ENCODE peak calls at places on chromosomes 6 and 20, in four cellular contexts. H is HepG2, R is WTC11, V is K562. K is an unnamed sample.

GRCh38 chr6:109059591-109060021 is 35.0 kb downstream of the SESN1 start:
- DNase-seq in R (no peak), H (no peak), V (no peak), K (no peak)

GRCh38 chr6:83847179-83847578 is 6.0 kb upstream of the RIPPLY2 start:
- DNase-seq in V (no peak), H (no peak), R (no peak), K (peak)

GRCh38 chr20:47789081-47789998 is 4.1 kb upstream of the SULF2 start:
- DNase-seq in H (no peak), V (no peak), R (no peak), K (no peak)

GRCh38 chr20:44810061-44810390 is 320 bp downstream of the RIMS4 start:
- DNase-seq in H (no peak), V (no peak), R (peak), K (no peak)

GRCh38 chr20:17520583-17520982 is 10.6 kb downstream of the BFSP1 start:
- DNase-seq in R (no peak), H (no peak), V (no peak), K (no peak)

GRCh38 chr20:2002365-2002764 is 8.5 kb upstream of the PDYN start:
- DNase-seq in H (no peak), R (no peak), V (no peak), K (no peak)

GRCh38 chr6:107271208-107271790 is 156.0 kb upstream of the BEND3 start:
- DNase-seq in H (no peak), V (no peak), R (no peak), K (no peak)

GRCh38 chr6:25537349-25538018 is 114.5 kb upstream of the SCGN start:
- DNase-seq in R (no peak), V (no peak), H (no peak), K (no peak)

GRCh38 chr20:44187054-44187762 is at the start of gene JPH2:
- DNase-seq in V (no peak), H (no peak), R (peak), K (no peak)

GRCh38 chr6:134539865-134540323 is 222.0 kb upstream of the SGK1 start:
- DNase-seq in V (peak), H (no peak), R (no peak), K (no peak)

GRCh38 chr20:37845878-37846277 is 57.0 kb upstream of the VSTM2L start:
- DNase-seq in R (no peak), H (no peak), V (no peak), K (no peak)

GRCh38 chr6:87932361-87932760 is 115.3 kb upstream of the SPACA1 start:
- DNase-seq in R (no peak), V (peak), H (peak), K (no peak)
- TF ChIP-seq CBFB in R (no peak), V (no peak), H (no peak), K (no peak)

DNA sequence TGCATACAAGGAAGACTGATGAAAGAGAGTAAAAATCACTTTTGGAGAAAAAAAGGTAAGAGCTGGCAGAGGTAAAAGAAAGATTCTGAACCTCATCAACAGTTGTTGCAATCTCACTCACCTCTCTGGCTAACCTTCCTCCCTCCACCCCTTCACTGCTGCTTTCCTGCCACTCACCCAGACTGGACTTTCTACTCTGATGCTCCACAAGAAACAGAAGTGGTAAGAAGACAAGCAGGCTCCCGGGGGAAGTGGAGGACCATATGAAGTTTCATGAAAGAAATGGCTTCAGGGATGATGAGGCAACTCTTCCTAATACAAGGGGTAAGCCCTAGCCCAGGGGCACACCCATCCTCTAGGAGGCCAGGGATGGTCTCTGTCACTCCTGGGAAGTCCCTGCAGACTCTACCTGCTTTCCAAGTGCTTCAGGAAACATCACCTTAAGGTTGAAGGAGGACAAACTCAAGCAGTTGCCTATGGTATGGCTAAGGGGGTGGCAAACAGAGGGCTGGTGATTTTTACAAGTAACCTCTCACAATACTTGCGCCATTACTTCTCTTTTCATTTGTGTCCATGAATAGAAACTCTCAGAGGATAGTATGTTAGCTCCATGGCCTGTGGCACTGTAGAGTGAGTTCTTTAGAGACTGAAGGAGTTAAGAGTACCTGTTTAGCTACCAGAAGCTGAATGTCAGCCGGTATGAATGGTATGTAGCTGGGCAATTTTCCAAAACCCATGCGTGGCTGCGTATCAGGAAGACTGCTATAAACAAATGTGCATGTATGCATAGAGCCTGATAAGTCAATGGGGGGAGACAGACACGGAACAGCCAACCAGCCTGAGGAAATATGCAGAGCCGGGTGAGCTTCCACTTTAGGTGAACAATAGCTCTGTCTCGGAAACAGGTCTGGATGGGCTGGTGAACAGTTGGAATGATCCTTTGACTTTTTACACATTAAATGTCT is 112.0 kb downstream of the BACH2 start:
- DNase-seq in V (peak), H (no peak), R (no peak), K (no peak)
- TF ChIP-seq CBFB in V (no peak), H (no peak), R (no peak), K (no peak)

GRCh38 chr20:25023316-25023715 is 30.8 kb upstream of the APMAP start:
- DNase-seq in H (no peak), R (no peak), V (no peak), K (no peak)

GRCh38 chr20:25022680-25023079 is 30.1 kb upstream of the APMAP start:
- DNase-seq in V (no peak), H (no peak), R (no peak), K (no peak)

GRCh38 chr20:25025091-25025861 is 32.7 kb downstream of the ACSS1 start:
- DNase-seq in H (no peak), R (no peak), V (no peak), K (no peak)

GRCh38 chr20:25024171-25024570 is 31.6 kb upstream of the APMAP start:
- DNase-seq in H (no peak), R (no peak), V (no peak), K (no peak)

GRCh38 chr20:25025986-25026605 is 31.8 kb downstream of the ACSS1 start:
- DNase-seq in R (no peak), V (no peak), H (no peak), K (no peak)
- TF ChIP-seq CBFB in R (no peak), V (no peak), H (no peak), K (no peak)

GRCh38 chr6:141131616-141132015 is 1001.1 kb upstream of the GJE1 start:
- DNase-seq in R (no peak), H (no peak), V (no peak), K (no peak)
- TF ChIP-seq CBFB in R (no peak), H (no peak), V (no peak), K (no peak)

DNA sequence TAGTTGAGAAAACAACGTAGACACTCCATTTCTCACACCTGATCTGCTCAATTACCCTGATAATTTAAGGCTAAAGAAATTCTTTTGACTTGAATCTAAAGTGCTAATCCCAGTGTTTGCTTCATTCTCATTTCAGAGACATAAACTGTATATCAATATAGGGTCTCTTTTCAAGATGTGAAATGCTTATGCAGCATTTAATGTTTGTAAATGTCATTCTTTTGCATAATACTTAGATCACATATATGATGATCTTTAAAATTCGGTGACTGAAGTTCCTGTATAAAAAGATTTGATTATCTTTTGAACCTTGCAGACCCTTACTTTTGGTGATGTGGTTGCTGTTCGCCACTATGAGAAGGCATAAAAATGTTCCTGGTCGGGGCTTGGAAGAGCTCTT is 3.9 kb downstream of the FABP7 start:
- DNase-seq in V (no peak), H (no peak), R (no peak), K (no peak)
- TF ChIP-seq CBFB in V (no peak), H (no peak), R (no peak), K (no peak)

DNA sequence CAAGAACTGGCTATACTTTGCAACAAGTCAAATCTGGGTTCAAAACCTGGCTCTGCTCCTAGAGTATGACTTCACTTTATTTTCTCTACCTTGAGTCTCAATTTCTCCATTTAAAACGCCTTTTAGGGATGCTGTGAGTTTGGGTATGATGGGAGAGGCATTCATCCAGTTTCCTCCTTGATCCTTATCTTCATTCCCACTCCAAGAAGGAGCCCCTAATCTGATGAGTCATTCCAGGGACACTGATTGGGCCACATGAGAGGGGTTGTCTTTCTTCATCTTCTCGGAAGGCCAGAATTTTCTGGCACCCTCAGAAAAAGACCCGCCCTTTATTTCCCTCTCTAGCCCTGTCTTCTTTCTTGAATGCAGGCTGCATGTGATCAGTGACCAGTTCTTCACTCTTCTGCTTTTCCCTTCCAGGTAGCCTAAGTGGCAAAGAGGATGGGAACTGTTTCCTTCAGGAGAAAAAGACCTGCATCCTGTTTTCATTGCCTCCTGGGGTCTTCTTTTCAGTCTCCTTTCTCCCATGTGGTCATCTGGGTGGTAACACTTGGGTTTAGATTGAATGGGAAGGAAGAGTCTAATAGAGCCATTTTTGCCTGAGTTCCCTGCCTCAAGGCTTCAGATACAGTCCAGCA is 32.1 kb upstream of the PNRC1 start:
- DNase-seq in V (no peak), H (no peak), R (no peak), K (no peak)
- TF ChIP-seq CBFB in V (no peak), H (no peak), R (no peak), K (no peak)

GRCh38 chr6:20409427-20409971 is 7.8 kb downstream of the E2F3 start:
- DNase-seq in V (peak), H (no peak), R (no peak), K (peak)
- TF ChIP-seq CBFB in V (no peak), H (no peak), R (no peak), K (peak)

GRCh38 chr6:52360601-52361346 is 1.2 kb upstream of the PAQR8 start:
- DNase-seq in R (no peak), V (peak), H (no peak), K (no peak)

GRCh38 chr6:52361347-52361944 is 505 bp upstream of the PAQR8 start:
- DNase-seq in V (peak), R (no peak), H (no peak), K (no peak)

GRCh38 chr6:52363222-52363867 is 1.4 kb downstream of the PAQR8 start:
- DNase-seq in R (no peak), V (peak), H (peak), K (no peak)

GRCh38 chr6:52361945-52362442 is at the start of gene PAQR8:
- DNase-seq in H (no peak), R (peak), V (peak), K (no peak)

GRCh38 chr6:52362443-52363221 is 681 bp downstream of the PAQR8 start:
- DNase-seq in V (peak), H (no peak), R (peak), K (no peak)
- TF ChIP-seq CBFB in V (peak), H (no peak), R (no peak), K (peak)

DNA sequence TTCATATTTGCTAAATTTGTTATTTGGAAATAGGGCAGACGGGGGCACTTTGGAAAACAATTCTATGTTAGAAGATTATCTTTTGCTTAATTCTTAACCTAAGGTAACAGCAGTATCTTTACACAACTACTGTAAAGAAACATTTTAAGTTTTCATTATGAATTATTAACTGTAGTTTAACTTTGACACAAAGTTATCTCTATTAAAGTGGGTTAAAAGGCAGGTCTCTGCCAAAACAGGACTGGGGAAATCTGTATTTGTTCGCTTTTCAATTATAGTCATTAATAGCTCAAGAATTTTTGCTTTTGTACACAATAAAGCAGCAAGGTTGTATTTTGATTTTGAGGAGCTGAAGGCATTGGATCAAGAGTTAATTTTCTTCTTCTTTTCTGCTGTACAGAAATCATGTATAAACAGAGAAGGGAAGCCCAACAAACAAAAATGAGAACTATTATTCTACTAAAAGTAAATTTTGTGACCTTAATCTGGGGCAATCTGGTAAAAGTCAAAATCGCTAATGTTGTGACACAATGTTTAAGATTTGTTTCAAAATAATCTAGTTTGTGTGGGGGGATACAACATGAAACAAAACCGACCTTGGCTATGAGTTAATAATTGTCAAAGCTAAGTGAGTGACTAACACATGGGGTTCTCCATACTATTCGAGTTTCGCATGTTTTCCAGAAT is 2.9 kb downstream of the STAU1 start:
- DNase-seq in R (no peak), V (no peak), H (peak), K (no peak)
- TF ChIP-seq CBFB in R (no peak), V (no peak), H (no peak), K (no peak)

DNA sequence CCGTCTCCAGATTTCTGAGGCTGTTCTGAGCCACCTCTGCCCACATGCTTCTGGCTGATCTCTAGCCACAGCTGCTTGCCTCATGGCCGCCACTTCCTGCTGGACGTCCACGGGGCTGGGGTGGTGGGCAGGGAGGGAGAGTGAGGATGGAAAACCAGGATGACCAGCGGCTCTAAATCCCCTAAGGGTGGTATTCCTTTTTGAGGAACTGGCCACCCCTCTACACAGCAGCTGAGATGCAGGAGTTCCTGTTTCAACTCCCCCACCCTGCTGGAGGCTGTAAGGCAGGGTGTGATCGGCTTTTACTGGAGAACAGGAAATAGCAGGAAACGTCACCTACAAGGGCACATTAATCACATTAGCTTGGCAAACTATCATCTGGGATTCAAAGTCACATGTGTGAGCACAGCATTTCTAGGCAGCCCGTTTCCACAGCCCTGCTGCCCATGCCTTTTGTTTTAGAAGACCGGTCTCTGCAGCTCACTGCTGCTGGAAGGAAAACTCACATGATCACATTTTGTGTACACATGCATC is 181.6 kb upstream of the ECI2 start:
- DNase-seq in R (no peak), H (no peak), V (peak), K (no peak)
- TF ChIP-seq CBFB in R (no peak), H (no peak), V (no peak), K (no peak)